ENCODE peak calls at places on chromosome 18, in four cellular contexts. V is thoracic aorta, I is psoas muscle, R is tibial artery. U is an unnamed sample. For H3K9me3, the result is how much of the 10 kb centered on the place peaks cover.

GRCh38 chr18:62596145-62597005 is 73.5 kb downstream of the ZCCHC2 start:
- DNase-seq in V (no peak), I (peak), R (no peak), U (peak)

GRCh38 chr18:67651438-67651837 is 134.9 kb upstream of the DSEL start:
- DNase-seq in V (no peak), I (no peak), R (peak), U (peak)

GRCh38 chr18:74525741-74526140 is 8.6 kb upstream of the CNDP1 start:
- DNase-seq in V (no peak), I (no peak), R (no peak), U (no peak)

GRCh38 chr18:34280653-34281052 is 55.9 kb upstream of the NOL4 start:
- DNase-seq in V (no peak), I (no peak), R (no peak), U (no peak)

GRCh38 chr18:75218064-75218463 is 7.5 kb downstream of the TSHZ1 start:
- DNase-seq in V (no peak), I (no peak), R (no peak), U (no peak)

GRCh38 chr18:26268454-26268853 is 42.2 kb downstream of the TAF4B start:
- DNase-seq in V (no peak), I (no peak), R (no peak), U (no peak)

GRCh38 chr18:77065221-77065981 is 67.2 kb downstream of the MBP start:
- DNase-seq in V (no peak), I (peak), R (peak), U (no peak)

GRCh38 chr18:7600528-7601248 is 33.6 kb downstream of the PTPRM start:
- DNase-seq in V (no peak), I (no peak), R (no peak), U (no peak)

GRCh38 chr18:59617468-59617932 is 79.7 kb downstream of the CCBE1 start:
- DNase-seq in V (no peak), I (no peak), R (no peak), U (no peak)

GRCh38 chr18:11579916-11580315 is 29.5 kb upstream of the SLC35G4 start:
- DNase-seq in V (no peak), I (no peak), R (no peak), U (no peak)

GRCh38 chr18:14914771-14915170 is 166.8 kb downstream of the ANKRD30B start:
- DNase-seq in V (no peak), I (no peak), R (no peak), U (no peak)
- H3K9me3 ChIP-seq in V (under half), I (under half), R (under half), U (under half)

GRCh38 chr18:24704921-24705620 is 244.6 kb downstream of the HRH4 start:
- DNase-seq in V (no peak), I (no peak), R (no peak), U (no peak)
- H3K27ac ChIP-seq in V (no peak), I (no peak), R (no peak), U (no peak)

GRCh38 chr18:3499498-3499897 is 49.5 kb downstream of the TGIF1 start:
- DNase-seq in V (no peak), I (no peak), R (no peak), U (peak)
- TF ChIP-seq CTCF in V (no peak), I (no peak), R (no peak), U (no peak)

GRCh38 chr18:14106906-14107305 is 25.3 kb downstream of the ZNF519 start:
- DNase-seq in V (no peak), I (no peak), R (no peak), U (no peak)
- H3K9me3 ChIP-seq in V (under half), I (under half), R (under half), U (under half)

DNA sequence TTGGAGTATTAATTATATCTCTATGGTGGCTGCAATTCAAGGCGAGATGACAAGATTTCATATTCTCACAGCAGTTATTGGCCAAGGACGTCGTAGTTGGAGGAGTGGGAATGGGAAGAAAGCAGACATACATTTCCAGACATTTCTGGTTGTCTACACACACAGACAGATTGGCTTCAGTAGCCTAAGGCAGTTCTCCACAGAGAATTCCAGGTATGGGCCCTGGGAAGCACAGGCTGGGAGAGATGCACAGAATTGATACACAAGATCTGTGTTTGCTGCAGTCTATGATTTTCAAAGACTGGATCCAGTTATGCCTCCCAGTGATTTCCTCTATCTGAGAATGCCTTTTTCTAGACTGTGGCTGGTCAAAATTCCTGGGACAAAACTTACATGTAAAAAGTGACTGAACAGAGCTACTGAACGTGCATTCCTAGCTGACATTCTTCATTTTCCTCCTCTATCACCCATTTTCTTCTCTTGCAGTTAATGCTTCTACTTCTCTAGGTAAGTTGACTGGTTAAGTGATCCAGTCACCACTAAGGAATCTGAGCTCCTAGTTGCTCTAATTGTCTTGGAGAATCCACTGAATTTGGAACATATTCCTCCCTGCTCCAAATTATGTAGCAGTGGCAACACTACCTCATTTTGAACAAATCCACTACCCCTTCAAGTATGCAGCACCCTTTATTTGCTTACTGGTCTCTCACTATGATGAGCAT is 386.7 kb upstream of the CDH7 start:
- DNase-seq in V (no peak), I (no peak), R (no peak), U (no peak)
- H3K27ac ChIP-seq in V (no peak), I (no peak), R (no peak), U (no peak)